ENCODE peak calls at places on chromosome 4, in six cellular contexts. K is left cardiac atrium, A is neuronal stem cell, L is head of caudate nucleus, V is Right ventricle myocardium superior, Y is astrocyte of the spinal cord. E is an unnamed sample.
A peak's percentile ranks its signal among the peaks of the same experiment; 100 is the strongest.

GRCh38 chr4:68904786-68905185 is 46.8 kb downstream of the UGT2A3 start:
- DNase-seq in K (no peak), A (no peak), L (no peak), V (no peak), Y (no peak), E (no peak)

GRCh38 chr4:26321326-26322276 is 787 bp downstream of the RBPJ start:
- DNase-seq in K (peak; percentile 33), A (no peak), L (peak; percentile 50), V (peak; percentile 45), Y (no peak), E (no peak)

GRCh38 chr4:1410491-1411325 is 4.5 kb upstream of the NKX1-1 start:
- DNase-seq in K (peak; percentile 72), A (peak; percentile 93), L (peak; percentile 36), V (peak; percentile 70), Y (peak; percentile 25), E (peak; percentile 59)

GRCh38 chr4:109998867-109999303 is 86.2 kb downstream of the EGF start:
- DNase-seq in K (no peak), A (peak; percentile 64), L (no peak), V (no peak), Y (peak; percentile 65), E (peak; percentile 79)

GRCh38 chr4:9771069-9771468 is 10.4 kb upstream of the DRD5 start:
- DNase-seq in K (no peak), A (no peak), L (no peak), V (no peak), Y (no peak), E (no peak)

GRCh38 chr4:168589154-168589553 is 92.3 kb downstream of the PALLD start:
- DNase-seq in K (no peak), A (no peak), L (no peak), V (no peak), Y (peak; percentile 91), E (peak; percentile 82)

GRCh38 chr4:40309250-40309774 is 25.8 kb upstream of the CHRNA9 start:
- DNase-seq in K (peak; percentile 90), A (peak; percentile 83), L (peak; percentile 93), V (peak; percentile 94), Y (peak; percentile 83), E (peak; percentile 89)

GRCh38 chr4:92299152-92299551 is 4.6 kb upstream of the GRID2 start:
- DNase-seq in K (no peak), A (no peak), L (no peak), V (no peak), Y (peak; percentile 23), E (no peak)